ENCODE peak calls at places on chromosomes 11 and 22, in four cellular contexts. B, H, L and K are unnamed samples.

GRCh38 chr22:31075961-31076360 is 5.2 kb upstream of the SMTN start:
- DNase-seq in L (peak; percentile 91), H (no peak), B (no peak), K (no peak)

GRCh38 chr22:42676059-42676607 is 26.9 kb upstream of the CYB5R3 start:
- DNase-seq in H (no peak), L (no peak), B (no peak), K (no peak)

GRCh38 chr11:93521086-93521485 is 22.1 kb downstream of the SMCO4 start:
- DNase-seq in B (peak; percentile 29), H (no peak), L (no peak), K (no peak)

GRCh38 chr22:42459273-42460040 is 27.3 kb upstream of the NFAM1 start:
- DNase-seq in L (no peak), H (no peak), B (no peak), K (no peak)

GRCh38 chr11:117188620-117189081 is 10.1 kb downstream of the SIDT2 start:
- DNase-seq in L (no peak), H (no peak), B (no peak), K (no peak)

GRCh38 chr11:19546325-19546724 is 166.3 kb upstream of the NAV2 start:
- DNase-seq in L (no peak), B (no peak), H (no peak), K (no peak)

GRCh38 chr11:88508808-88509581 is 171.5 kb upstream of the CTSC start:
- DNase-seq in H (no peak), L (peak; percentile 26), B (no peak), K (peak; percentile 31)

GRCh38 chr11:6565988-6566703 is 37.3 kb downstream of the RRP8 start:
- DNase-seq in L (no peak), H (no peak), B (no peak), K (no peak)

GRCh38 chr11:47551086-47551485 is 1.8 kb downstream of the CELF1 start:
- DNase-seq in H (peak; percentile 36), L (no peak), B (peak; percentile 45), K (peak; percentile 40)

GRCh38 chr11:35147273-35147672 is 8.3 kb downstream of the CD44 start:
- DNase-seq in H (no peak), L (no peak), B (no peak), K (no peak)

GRCh38 chr22:24681236-24681635 is 78.2 kb downstream of the GGT1 start:
- DNase-seq in B (peak; percentile 35), L (no peak), H (no peak), K (no peak)

GRCh38 chr22:37419916-37420655 is 7.2 kb downstream of the ELFN2 start:
- DNase-seq in B (peak; percentile 53), H (peak; percentile 32), L (no peak), K (peak; percentile 42)

GRCh38 chr11:134275188-134275533 is 1.0 kb upstream of the GLB1L3 start:
- DNase-seq in B (no peak), H (no peak), L (no peak), K (no peak)

GRCh38 chr11:134275534-134276395 is at the start of gene GLB1L3:
- DNase-seq in L (no peak), H (peak; percentile 50), B (no peak), K (peak; percentile 76)

GRCh38 chr11:134278356-134278755 is 2.2 kb downstream of the GLB1L3 start:
- DNase-seq in H (no peak), L (no peak), B (no peak), K (no peak)

GRCh38 chr11:134276396-134277175 is 407 bp downstream of the GLB1L3 start:
- DNase-seq in H (no peak), L (no peak), B (no peak), K (no peak)

DNA sequence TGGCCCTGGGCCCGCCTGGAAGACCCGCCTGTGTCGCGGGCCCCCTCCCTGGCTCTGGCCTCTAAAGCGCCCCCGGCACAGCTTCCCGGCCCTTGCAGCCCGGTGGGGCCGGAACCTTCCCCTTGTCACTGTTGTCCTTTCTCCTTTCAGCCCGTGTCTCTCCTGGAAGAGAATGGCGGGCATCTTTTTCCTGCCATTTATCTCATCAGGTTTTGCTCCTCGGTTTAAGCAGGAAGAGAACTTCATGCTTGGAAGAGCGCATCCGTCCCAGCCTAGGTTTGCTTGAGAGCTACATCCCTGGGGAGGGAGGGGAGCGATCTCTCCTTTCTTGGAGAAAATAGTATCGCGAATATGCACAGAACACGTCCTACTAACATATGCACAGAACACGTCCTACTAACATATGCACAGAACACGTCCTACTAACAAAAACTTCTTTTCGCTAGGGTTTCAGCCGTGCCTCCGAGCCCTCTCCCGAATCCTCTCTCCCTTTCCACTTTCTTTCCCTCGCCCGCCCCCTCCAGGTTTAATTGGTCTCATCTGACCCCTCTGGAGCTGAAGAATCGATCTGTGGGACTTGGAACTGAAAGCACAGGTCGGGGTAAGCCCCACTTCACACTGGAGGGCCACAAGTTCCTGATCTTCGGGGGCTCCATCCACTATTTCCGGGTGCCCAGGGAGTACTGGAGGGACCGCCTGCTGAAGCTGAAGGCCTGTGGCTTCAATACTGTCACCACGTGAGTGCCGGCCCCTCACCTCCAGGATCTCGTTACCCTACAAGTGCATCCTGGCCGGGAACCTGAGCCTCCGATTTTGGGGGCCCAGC is 1.2 kb downstream of the GLB1L3 start:
- DNase-seq in B (no peak), L (no peak), H (no peak), K (peak; percentile 13)
- TF ChIP-seq CTCF in B (no peak), L (no peak), H (no peak), K (no peak)

DNA sequence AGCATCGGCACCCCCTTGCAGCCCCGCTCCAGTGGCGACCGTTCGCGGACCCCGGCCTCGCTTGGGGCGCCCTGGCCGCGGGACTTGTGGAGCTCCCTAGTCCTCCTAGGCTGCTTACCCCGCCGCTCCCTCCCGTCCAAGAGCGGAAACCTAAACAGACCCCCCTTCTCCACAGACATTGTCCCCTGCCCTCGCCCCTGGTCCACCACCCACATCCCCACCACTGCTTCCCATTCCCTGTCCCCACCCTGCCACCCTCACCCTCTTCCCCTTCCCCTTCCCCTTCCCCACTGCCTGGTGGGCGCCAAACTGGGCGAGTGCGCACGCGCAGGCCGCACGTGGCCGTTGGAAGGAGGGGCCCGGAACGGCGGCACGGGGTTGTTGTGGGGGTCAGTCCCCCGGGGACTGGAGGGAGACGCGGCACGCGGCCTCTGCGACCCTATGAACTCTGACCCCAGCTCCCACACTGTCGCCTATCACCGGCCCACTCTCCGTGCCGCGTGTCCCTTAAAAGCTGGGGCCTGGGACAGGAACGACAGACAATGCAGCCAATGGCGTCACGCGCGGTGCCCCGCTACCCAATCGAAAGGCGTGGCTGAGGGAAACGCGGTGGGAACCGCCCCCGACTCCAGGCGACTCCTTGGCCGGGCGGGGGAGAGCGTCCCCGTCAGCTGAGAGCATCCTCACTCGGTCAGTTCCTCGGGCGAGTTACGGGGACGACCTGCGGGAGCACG is at the start of gene SNX32:
- DNase-seq in H (peak; percentile 67), L (peak; percentile 95), B (peak; percentile 82), K (peak; percentile 93)
- H3K4me3 ChIP-seq in H (peak within 1 kb of the TSS; percentile 39), L (peak within 1 kb of the TSS; percentile 48), B (peak within 1 kb of the TSS; percentile 43), K (peak within 1 kb of the TSS; percentile 77)

DNA sequence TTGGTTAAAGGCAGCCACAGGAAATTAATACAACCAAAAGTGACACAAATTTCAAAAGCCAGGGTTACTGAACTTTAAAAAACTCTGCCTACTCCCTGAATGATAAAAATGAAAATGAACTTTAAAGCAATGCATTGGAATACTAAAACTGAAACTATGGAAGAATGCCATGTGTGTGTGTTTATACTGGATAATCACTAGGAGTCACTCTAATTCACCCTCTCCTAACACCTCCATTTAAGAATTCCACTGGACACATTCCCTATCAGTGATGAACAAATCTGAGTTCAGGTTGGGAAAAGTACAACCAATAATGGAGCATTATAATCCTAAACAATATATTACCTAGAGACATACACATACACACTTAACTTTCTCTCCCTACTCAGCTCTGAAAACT is 27.5 kb upstream of the PLAAT3 start:
- DNase-seq in H (no peak), B (no peak), L (no peak), K (no peak)
- TF ChIP-seq CTCF in H (peak; percentile 11), B (peak; percentile 47), L (no peak), K (no peak)

GRCh38 chr22:29912141-29912540 is 29.2 kb downstream of the MTMR3 start:
- DNase-seq in L (no peak), B (no peak), H (no peak), K (no peak)

GRCh38 chr22:29912605-29913398 is 29.8 kb downstream of the MTMR3 start:
- DNase-seq in B (peak; percentile 81), H (peak; percentile 39), L (no peak), K (peak; percentile 14)

GRCh38 chr22:29903371-29903770 is 20.4 kb downstream of the MTMR3 start:
- DNase-seq in B (no peak), L (no peak), H (no peak), K (no peak)

GRCh38 chr22:29904020-29904419 is 21.0 kb downstream of the MTMR3 start:
- DNase-seq in H (no peak), B (no peak), L (no peak), K (no peak)

DNA sequence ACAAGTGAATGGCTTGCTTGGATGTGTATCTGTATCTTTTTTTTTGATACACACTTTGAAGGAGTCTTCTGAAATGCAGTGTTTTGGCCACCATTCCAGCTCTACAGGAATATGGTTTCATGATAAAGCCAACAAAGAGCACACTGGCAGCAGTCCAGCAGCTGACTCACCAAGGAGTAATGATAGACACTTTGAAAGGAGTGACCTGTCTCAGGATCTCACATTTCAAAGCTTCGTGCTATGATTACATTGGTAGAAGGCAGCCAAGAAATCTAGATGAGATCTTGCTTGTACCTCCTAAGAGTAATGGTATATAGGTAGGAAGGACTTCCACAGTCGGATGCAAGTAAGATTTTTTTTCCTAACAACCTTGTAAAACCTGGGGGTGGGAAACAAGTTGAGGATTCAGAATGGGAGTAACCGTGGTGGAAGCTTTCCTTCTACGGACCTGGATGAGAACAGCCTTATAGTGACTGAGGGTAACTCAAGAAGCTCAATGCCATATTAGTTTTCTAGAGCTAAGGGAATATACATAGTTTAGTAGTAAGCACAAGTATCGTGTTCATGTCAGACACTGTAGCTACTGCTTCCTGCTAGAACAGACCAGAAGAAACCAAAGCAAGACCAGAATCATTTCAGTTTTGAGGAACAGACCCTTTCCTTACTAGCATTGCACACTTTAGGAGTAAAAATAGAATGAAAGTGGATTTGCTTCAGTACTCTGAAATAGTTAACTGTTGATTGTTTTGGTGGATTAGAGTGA is 25.0 kb downstream of the MTMR3 start:
- DNase-seq in L (peak; percentile 71), H (peak; percentile 98), B (peak; percentile 98), K (peak; percentile 98)
- H3K4me3 ChIP-seq in L (no peak overlapping the region), H (no peak overlapping the region), B (peak overlapping the region; percentile 38), K (no peak overlapping the region)

DNA sequence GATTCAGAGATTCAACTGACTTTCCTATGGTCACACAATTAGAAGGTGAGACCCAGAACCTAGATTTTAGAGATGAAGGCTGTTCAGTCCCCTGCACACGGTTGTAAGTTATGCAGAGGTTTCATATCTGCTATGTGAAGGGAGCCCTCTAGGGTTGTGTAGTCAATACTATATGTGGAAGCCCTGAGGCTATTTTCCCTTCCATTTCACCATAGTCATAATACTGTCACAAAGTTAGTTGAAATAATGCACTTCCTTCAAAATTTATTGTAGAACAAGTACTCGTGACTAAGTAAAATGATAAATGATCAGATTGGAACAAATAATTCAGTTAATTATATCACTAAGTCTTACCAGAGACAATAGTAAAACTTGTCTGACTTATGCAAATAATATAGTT is 48.8 kb downstream of the ENDOD1 start:
- DNase-seq in B (peak; percentile 49), L (no peak), H (no peak), K (peak; percentile 44)
- TF ChIP-seq CTCF in B (no peak), L (peak; percentile 8), H (peak; percentile 2), K (no peak)